ENCODE peak calls at places on chromosomes 5 and 9, in five cellular contexts. One of them, this sample, is unnamed.

GRCh38 chr9:90988318-90988717 is 186.7 kb downstream of the SYK start:
- DNase-seq in GM12892: no peak
- DNase-seq in activated CD4-positive, alpha-beta T cell treated with anti-CD3 and anti-CD28 coated beads, Interleukin-2, amount 50 U/mL, for 48 hours: no peak
- DNase-seq in NCI-H748 treated with DMSO at 0.1 percent for 48 hours: no peak
- DNase-seq in germinal center: no peak
- DNase-seq in this sample: no peak

GRCh38 chr9:134811673-134812668 is 68.6 kb upstream of the FCN2 start:
- DNase-seq in GM12892: no peak
- DNase-seq in activated CD4-positive, alpha-beta T cell treated with anti-CD3 and anti-CD28 coated beads, Interleukin-2, amount 50 U/mL, for 48 hours: no peak
- DNase-seq in NCI-H748 treated with DMSO at 0.1 percent for 48 hours: no peak
- DNase-seq in germinal center: no peak
- DNase-seq in this sample: no peak

GRCh38 chr5:60287174-60287771 is 393.7 kb upstream of the PDE4D start:
- DNase-seq in GM12892: no peak
- DNase-seq in activated CD4-positive, alpha-beta T cell treated with anti-CD3 and anti-CD28 coated beads, Interleukin-2, amount 50 U/mL, for 48 hours: peak
- DNase-seq in NCI-H748 treated with DMSO at 0.1 percent for 48 hours: peak
- DNase-seq in germinal center: peak
- DNase-seq in this sample: no peak

GRCh38 chr9:110894731-110895130 is 143.5 kb downstream of the LPAR1 start:
- DNase-seq in GM12892: no peak
- DNase-seq in activated CD4-positive, alpha-beta T cell treated with anti-CD3 and anti-CD28 coated beads, Interleukin-2, amount 50 U/mL, for 48 hours: no peak
- DNase-seq in NCI-H748 treated with DMSO at 0.1 percent for 48 hours: no peak
- DNase-seq in germinal center: no peak
- DNase-seq in this sample: no peak

GRCh38 chr9:85743290-85744128 is 1.8 kb upstream of the AGTPBP1 start:
- DNase-seq in GM12892: no peak
- DNase-seq in activated CD4-positive, alpha-beta T cell treated with anti-CD3 and anti-CD28 coated beads, Interleukin-2, amount 50 U/mL, for 48 hours: no peak
- DNase-seq in NCI-H748 treated with DMSO at 0.1 percent for 48 hours: no peak
- DNase-seq in germinal center: no peak
- DNase-seq in this sample: no peak

GRCh38 chr9:99505915-99506314 is 283.8 kb downstream of the SEC61B start:
- DNase-seq in GM12892: no peak
- DNase-seq in activated CD4-positive, alpha-beta T cell treated with anti-CD3 and anti-CD28 coated beads, Interleukin-2, amount 50 U/mL, for 48 hours: no peak
- DNase-seq in NCI-H748 treated with DMSO at 0.1 percent for 48 hours: no peak
- DNase-seq in germinal center: no peak
- DNase-seq in this sample: no peak

GRCh38 chr5:82355053-82355452 is 76.9 kb upstream of the RPS23 start:
- DNase-seq in GM12892: no peak
- DNase-seq in activated CD4-positive, alpha-beta T cell treated with anti-CD3 and anti-CD28 coated beads, Interleukin-2, amount 50 U/mL, for 48 hours: no peak
- DNase-seq in NCI-H748 treated with DMSO at 0.1 percent for 48 hours: no peak
- DNase-seq in germinal center: no peak
- DNase-seq in this sample: no peak

GRCh38 chr9:13957089-13957488 is 356.9 kb downstream of the NFIB start:
- DNase-seq in GM12892: no peak
- DNase-seq in activated CD4-positive, alpha-beta T cell treated with anti-CD3 and anti-CD28 coated beads, Interleukin-2, amount 50 U/mL, for 48 hours: no peak
- DNase-seq in NCI-H748 treated with DMSO at 0.1 percent for 48 hours: no peak
- DNase-seq in germinal center: no peak
- DNase-seq in this sample: no peak

GRCh38 chr5:148491015-148491792 is 107.4 kb downstream of the FBXO38 start:
- DNase-seq in GM12892: no peak
- DNase-seq in activated CD4-positive, alpha-beta T cell treated with anti-CD3 and anti-CD28 coated beads, Interleukin-2, amount 50 U/mL, for 48 hours: no peak
- DNase-seq in NCI-H748 treated with DMSO at 0.1 percent for 48 hours: no peak
- DNase-seq in germinal center: no peak
- DNase-seq in this sample: no peak